ENCODE peak calls at places on chromosomes 4 and X, in four cellular contexts. One of them, this sample, is unnamed.

GRCh38 chrX:31397119-31397518 is 325.3 kb upstream of the FTHL17 start:
- DNase-seq in MCF 10A: peak; percentile 22
- DNase-seq in activated CD8-positive, alpha-beta T cell treated with anti-CD3 and anti-CD28 coated beads for 36 hours: no peak
- DNase-seq in tibial artery: no peak
- DNase-seq in this sample: no peak

GRCh38 chr4:140094701-140095420 is 59.1 kb downstream of the MAML3 start:
- DNase-seq in MCF 10A: no peak
- DNase-seq in activated CD8-positive, alpha-beta T cell treated with anti-CD3 and anti-CD28 coated beads for 36 hours: peak; percentile 87
- DNase-seq in tibial artery: peak; percentile 68
- DNase-seq in this sample: peak; percentile 49

GRCh38 chrX:105136786-105137185 is 83.7 kb downstream of the TEX13A start:
- DNase-seq in MCF 10A: peak; percentile 35
- DNase-seq in activated CD8-positive, alpha-beta T cell treated with anti-CD3 and anti-CD28 coated beads for 36 hours: no peak
- DNase-seq in tibial artery: no peak
- DNase-seq in this sample: no peak

GRCh38 chr4:81221303-81222081 is 6.5 kb upstream of the PRKG2 start:
- DNase-seq in MCF 10A: no peak
- DNase-seq in activated CD8-positive, alpha-beta T cell treated with anti-CD3 and anti-CD28 coated beads for 36 hours: no peak
- DNase-seq in tibial artery: no peak
- DNase-seq in this sample: no peak

GRCh38 chrX:20139966-20140365 is 1.7 kb downstream of the EIF1AX start:
- DNase-seq in MCF 10A: no peak
- DNase-seq in activated CD8-positive, alpha-beta T cell treated with anti-CD3 and anti-CD28 coated beads for 36 hours: no peak
- DNase-seq in tibial artery: no peak
- DNase-seq in this sample: no peak

GRCh38 chr4:107036602-107037151 is 564 bp upstream of the DKK2 start:
- DNase-seq in MCF 10A: peak; percentile 17
- DNase-seq in activated CD8-positive, alpha-beta T cell treated with anti-CD3 and anti-CD28 coated beads for 36 hours: no peak
- DNase-seq in tibial artery: no peak
- DNase-seq in this sample: no peak

GRCh38 chr4:54971474-54971950 is 153.9 kb downstream of the KDR start:
- DNase-seq in MCF 10A: peak; percentile 63
- DNase-seq in activated CD8-positive, alpha-beta T cell treated with anti-CD3 and anti-CD28 coated beads for 36 hours: peak; percentile 22
- DNase-seq in tibial artery: no peak
- DNase-seq in this sample: no peak

GRCh38 chrX:121562616-121563015 is 515.2 kb downstream of the GLUD2 start:
- DNase-seq in MCF 10A: no peak
- DNase-seq in activated CD8-positive, alpha-beta T cell treated with anti-CD3 and anti-CD28 coated beads for 36 hours: no peak
- DNase-seq in tibial artery: no peak
- DNase-seq in this sample: no peak

GRCh38 chr4:125572601-125573000 is 257.8 kb downstream of the FAT4 start:
- DNase-seq in MCF 10A: no peak
- DNase-seq in activated CD8-positive, alpha-beta T cell treated with anti-CD3 and anti-CD28 coated beads for 36 hours: no peak
- DNase-seq in tibial artery: no peak
- DNase-seq in this sample: no peak

GRCh38 chrX:107674480-107675364 is 46.4 kb downstream of the PRPS1 start:
- DNase-seq in MCF 10A: peak; percentile 80
- DNase-seq in activated CD8-positive, alpha-beta T cell treated with anti-CD3 and anti-CD28 coated beads for 36 hours: peak; percentile 41
- DNase-seq in tibial artery: peak; percentile 88
- DNase-seq in this sample: peak; percentile 73

GRCh38 chr4:148998719-148999118 is 556.5 kb upstream of the NR3C2 start:
- DNase-seq in MCF 10A: peak; percentile 33
- DNase-seq in activated CD8-positive, alpha-beta T cell treated with anti-CD3 and anti-CD28 coated beads for 36 hours: peak; percentile 20
- DNase-seq in tibial artery: no peak
- DNase-seq in this sample: no peak

GRCh38 chr4:140673729-140674128 is 82.5 kb downstream of the TBC1D9 start:
- DNase-seq in MCF 10A: no peak
- DNase-seq in activated CD8-positive, alpha-beta T cell treated with anti-CD3 and anti-CD28 coated beads for 36 hours: no peak
- DNase-seq in tibial artery: no peak
- DNase-seq in this sample: no peak

GRCh38 chr4:112327950-112328349 is 30.8 kb downstream of the ALPK1 start:
- DNase-seq in MCF 10A: peak; percentile 60
- DNase-seq in activated CD8-positive, alpha-beta T cell treated with anti-CD3 and anti-CD28 coated beads for 36 hours: peak; percentile 21
- DNase-seq in tibial artery: no peak
- DNase-seq in this sample: no peak
- TF ChIP-seq CTCF in MCF 10A: peak; percentile 42
- TF ChIP-seq CTCF in activated CD8-positive, alpha-beta T cell treated with anti-CD3 and anti-CD28 coated beads for 36 hours: peak; percentile 49
- TF ChIP-seq CTCF in tibial artery: peak; percentile 18
- TF ChIP-seq CTCF in this sample: no peak

GRCh38 chrX:75968293-75968692 is 183.2 kb upstream of the MAGEE2 start:
- DNase-seq in MCF 10A: no peak
- DNase-seq in activated CD8-positive, alpha-beta T cell treated with anti-CD3 and anti-CD28 coated beads for 36 hours: peak; percentile 36
- DNase-seq in tibial artery: no peak
- DNase-seq in this sample: no peak
- TF ChIP-seq CTCF in MCF 10A: no peak
- TF ChIP-seq CTCF in activated CD8-positive, alpha-beta T cell treated with anti-CD3 and anti-CD28 coated beads for 36 hours: no peak
- TF ChIP-seq CTCF in tibial artery: no peak
- TF ChIP-seq CTCF in this sample: no peak

GRCh38 chr4:116668190-116668589 is 417.2 kb downstream of the TRAM1L1 start:
- DNase-seq in MCF 10A: no peak
- DNase-seq in activated CD8-positive, alpha-beta T cell treated with anti-CD3 and anti-CD28 coated beads for 36 hours: no peak
- DNase-seq in tibial artery: no peak
- DNase-seq in this sample: no peak
- TF ChIP-seq CTCF in MCF 10A: peak; percentile 15
- TF ChIP-seq CTCF in activated CD8-positive, alpha-beta T cell treated with anti-CD3 and anti-CD28 coated beads for 36 hours: no peak
- TF ChIP-seq CTCF in tibial artery: no peak
- TF ChIP-seq CTCF in this sample: no peak

DNA sequence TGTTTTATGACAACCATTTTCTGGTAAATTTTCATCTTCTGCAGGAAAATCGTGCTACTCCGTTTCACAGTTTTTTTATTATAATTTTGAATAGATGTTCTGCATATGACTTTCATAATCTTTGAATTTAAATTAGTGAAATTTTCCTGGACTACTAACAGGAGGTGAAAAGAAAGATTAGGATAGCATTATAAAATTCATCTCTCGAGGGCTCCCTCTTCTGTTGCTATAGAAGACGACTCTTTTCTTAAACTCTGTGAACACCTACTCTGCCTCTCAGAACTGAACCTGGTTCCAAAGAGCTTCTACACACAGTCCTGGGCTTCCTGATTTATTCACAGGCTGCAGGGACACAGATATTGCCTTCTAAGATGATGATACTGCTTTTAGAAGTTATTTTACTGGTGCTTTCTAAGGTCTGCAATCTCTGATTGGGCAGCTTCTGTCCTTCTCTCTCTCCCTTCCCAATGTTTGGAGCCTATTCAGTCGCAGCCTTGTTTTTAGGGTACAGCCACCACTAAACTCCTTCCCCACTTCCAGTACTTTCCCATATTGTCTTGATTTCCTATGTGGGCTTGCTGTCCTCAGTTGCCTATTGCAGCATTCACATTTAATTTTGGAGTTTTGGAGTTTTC is 10.1 kb upstream of the SAP30 start:
- DNase-seq in MCF 10A: peak; percentile 25
- DNase-seq in activated CD8-positive, alpha-beta T cell treated with anti-CD3 and anti-CD28 coated beads for 36 hours: no peak
- DNase-seq in tibial artery: no peak
- DNase-seq in this sample: no peak
- TF ChIP-seq CTCF in MCF 10A: peak; percentile 27
- TF ChIP-seq CTCF in activated CD8-positive, alpha-beta T cell treated with anti-CD3 and anti-CD28 coated beads for 36 hours: no peak
- TF ChIP-seq CTCF in tibial artery: no peak
- TF ChIP-seq CTCF in this sample: no peak

DNA sequence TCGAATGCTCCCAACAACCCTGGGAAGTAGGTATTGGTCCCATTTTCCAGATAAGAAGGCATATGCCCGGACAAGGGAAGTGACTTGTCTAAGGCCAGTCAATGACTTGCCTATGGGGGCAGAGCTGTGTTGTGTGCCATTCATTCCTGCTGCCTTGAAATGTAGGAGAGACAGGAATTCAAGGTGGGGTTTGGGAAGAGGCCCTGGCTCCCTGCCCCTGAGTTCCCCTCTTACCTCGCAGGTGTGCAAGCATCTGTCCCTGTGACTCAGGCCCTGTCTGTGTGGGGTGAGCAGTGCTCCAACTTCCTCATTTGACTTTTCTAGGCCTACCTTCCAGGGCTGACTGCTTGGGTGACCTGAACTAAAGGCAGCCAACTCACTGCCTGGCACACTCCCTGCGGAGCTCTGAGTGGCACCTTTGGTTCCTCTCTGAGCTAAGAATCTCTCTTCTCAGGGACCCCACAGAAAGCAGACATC is 5.1 kb downstream of the EFNB1 start:
- DNase-seq in MCF 10A: peak; percentile 19
- DNase-seq in activated CD8-positive, alpha-beta T cell treated with anti-CD3 and anti-CD28 coated beads for 36 hours: no peak
- DNase-seq in tibial artery: no peak
- DNase-seq in this sample: no peak
- TF ChIP-seq CTCF in MCF 10A: no peak
- TF ChIP-seq CTCF in activated CD8-positive, alpha-beta T cell treated with anti-CD3 and anti-CD28 coated beads for 36 hours: no peak
- TF ChIP-seq CTCF in tibial artery: no peak
- TF ChIP-seq CTCF in this sample: no peak

GRCh38 chrX:114619874-114620273 is 36.0 kb downstream of the HTR2C start:
- DNase-seq in MCF 10A: peak; percentile 33
- DNase-seq in activated CD8-positive, alpha-beta T cell treated with anti-CD3 and anti-CD28 coated beads for 36 hours: no peak
- DNase-seq in tibial artery: no peak
- DNase-seq in this sample: no peak
- TF ChIP-seq CTCF in MCF 10A: peak; percentile 38
- TF ChIP-seq CTCF in activated CD8-positive, alpha-beta T cell treated with anti-CD3 and anti-CD28 coated beads for 36 hours: no peak
- TF ChIP-seq CTCF in tibial artery: no peak
- TF ChIP-seq CTCF in this sample: no peak

This sample was measured in lung.